ENCODE peak calls at places on chromosomes 16 and 17, in six cellular contexts. H is GM19239, R is iPS DF 6.9, P is A549, D is left ventricle myocardium superior, V is cardiac muscle cell. X is an unnamed sample.

GRCh38 chr16:50284131-50284911 is 18.0 kb downstream of the ADCY7 start:
- DNase-seq in H (no peak), R (no peak), P (no peak), D (peak; percentile 52), V (no peak), X (no peak)

GRCh38 chr17:75736173-75736835 is 15.0 kb downstream of the ITGB4 start:
- DNase-seq in H (no peak), R (no peak), P (no peak), D (no peak), V (no peak), X (no peak)

GRCh38 chr16:11632455-11632921 is 35.8 kb upstream of the SNN start:
- DNase-seq in H (no peak), R (no peak), P (no peak), D (peak; percentile 60), V (peak; percentile 93), X (no peak)

GRCh38 chr16:65122974-65123845 is 1.3 kb upstream of the CDH11 start:
- DNase-seq in H (no peak), R (no peak), P (no peak), D (peak; percentile 73), V (peak; percentile 81), X (no peak)

GRCh38 chr17:44578947-44579346 is 21.7 kb downstream of the FZD2 start:
- DNase-seq in H (no peak), R (no peak), P (no peak), D (no peak), V (no peak), X (no peak)

GRCh38 chr16:53022374-53022773 is 30.3 kb downstream of the CHD9NB start:
- DNase-seq in H (no peak), R (no peak), P (peak; percentile 55), D (no peak), V (peak; percentile 72), X (no peak)

GRCh38 chr16:7086842-7087616 is 245.6 kb upstream of the RBFOX1 start:
- DNase-seq in H (no peak), R (peak; percentile 18), P (peak; percentile 21), D (peak; percentile 52), V (no peak), X (no peak)

GRCh38 chr16:88703486-88704309 is 2.5 kb downstream of the RNF166 start:
- DNase-seq in H (no peak), R (no peak), P (no peak), D (peak; percentile 67), V (no peak), X (no peak)

GRCh38 chr17:40490289-40490853 is 11.1 kb downstream of the TNS4 start:
- DNase-seq in H (no peak), R (no peak), P (peak; percentile 76), D (peak; percentile 60), V (peak; percentile 90), X (no peak)

GRCh38 chr16:73735954-73736353 is 560.7 kb upstream of the PSMD7 start:
- DNase-seq in H (no peak), R (no peak), P (no peak), D (no peak), V (no peak), X (no peak)

GRCh38 chr17:13699261-13699660 is 97.5 kb upstream of the HS3ST3A1 start:
- DNase-seq in H (no peak), R (no peak), P (no peak), D (no peak), V (no peak), X (no peak)

GRCh38 chr16:27127293-27127692 is 60.6 kb downstream of the C16orf82 start:
- DNase-seq in H (no peak), R (no peak), P (no peak), D (no peak), V (no peak), X (no peak)

X was measured in NCI-H1436 treated with DMSO at 0.1 percent for 48 hours.